ENCODE peak calls at places on chromosomes 12 and 14, in five cellular contexts. L is mammary epithelial cell, U is endodermal cell, K is astrocyte, N is mesenchymal stem cell. P is an unnamed sample. For H3K27me3 and H3K9me3, the result is how much of the 10 kb centered on the place peaks cover.

GRCh38 chr12:93183940-93184663 is 193.6 kb upstream of the NUDT4 start:
- DNase-seq in L (no peak), U (no peak), K (peak), N (peak), P (peak)

GRCh38 chr14:79915411-79915810 is 295.9 kb downstream of the DIO2 start:
- DNase-seq in L (no peak), U (no peak), K (no peak), N (no peak), P (no peak)

GRCh38 chr14:100540141-100540925 is 46.9 kb downstream of the BEGAIN start:
- DNase-seq in L (no peak), U (peak), K (no peak), N (peak), P (no peak)

GRCh38 chr12:70876952-70877351 is 43.6 kb downstream of the PTPRR start:
- DNase-seq in L (peak), U (peak), K (peak), N (no peak), P (peak)

GRCh38 chr12:109027767-109028166 is 6.9 kb upstream of the SVOP start:
- DNase-seq in L (no peak), U (no peak), K (no peak), N (peak), P (peak)

GRCh38 chr12:66144796-66145754 is 14.5 kb upstream of the LLPH start:
- DNase-seq in L (peak), U (peak), K (peak), N (peak), P (peak)

GRCh38 chr12:122836027-122836921 is 1.0 kb downstream of the HIP1R start:
- DNase-seq in L (peak), U (peak), K (no peak), N (peak), P (peak)

GRCh38 chr12:52300796-52301691 is 9.7 kb upstream of the KRT81 start:
- DNase-seq in L (no peak), U (peak), K (no peak), N (peak), P (no peak)

GRCh38 chr12:92775416-92775815 is 72.6 kb downstream of the PLEKHG7 start:
- DNase-seq in L (no peak), U (no peak), K (no peak), N (no peak), P (no peak)

GRCh38 chr14:98144964-98145363 is 1127.0 kb downstream of the BCL11B start:
- DNase-seq in L (peak), U (no peak), K (peak), N (no peak), P (no peak)

GRCh38 chr12:13956060-13956590 is 25.3 kb downstream of the GRIN2B start:
- DNase-seq in L (no peak), U (no peak), K (no peak), N (no peak), P (no peak)

GRCh38 chr14:68800361-68800760 is 7.5 kb upstream of the ZFP36L1 start:
- DNase-seq in L (no peak), U (no peak), K (no peak), N (peak), P (peak)

GRCh38 chr12:110693731-110694130 is 4.8 kb upstream of the HVCN1 start:
- DNase-seq in L (no peak), U (no peak), K (no peak), N (no peak), P (no peak)

GRCh38 chr12:90126125-90126524 is 417.5 kb upstream of the ATP2B1 start:
- DNase-seq in L (no peak), U (no peak), K (peak), N (no peak), P (peak)

GRCh38 chr14:99516156-99517045 is 35.2 kb downstream of the CCNK start:
- DNase-seq in L (no peak), U (peak), K (no peak), N (no peak), P (no peak)

GRCh38 chr12:124921200-124922008 is 7.0 kb upstream of the UBC start:
- DNase-seq in L (peak), U (peak), K (peak), N (peak), P (peak)

GRCh38 chr14:80946187-80946586 is 4.6 kb upstream of the CEP128 start:
- DNase-seq in L (peak), U (no peak), K (no peak), N (no peak), P (no peak)

GRCh38 chr14:85380891-85381290 is 149.1 kb upstream of the FLRT2 start:
- DNase-seq in L (no peak), U (no peak), K (no peak), N (no peak), P (peak)

GRCh38 chr14:53016491-53016890 is 65.6 kb upstream of the FERMT2 start:
- DNase-seq in L (no peak), U (no peak), K (peak), N (no peak), P (peak)

GRCh38 chr14:73467800-73468199 is 9.5 kb upstream of the NUMB start:
- DNase-seq in L (no peak), U (no peak), K (no peak), N (peak), P (no peak)

GRCh38 chr12:80632835-80633234 is 74.6 kb upstream of the MYF6 start:
- DNase-seq in L (peak), U (peak), K (no peak), N (no peak), P (peak)

GRCh38 chr12:13173537-13173936 is 23.0 kb upstream of the EMP1 start:
- DNase-seq in L (peak), U (peak), K (peak), N (peak), P (peak)

GRCh38 chr12:27865421-27865820 is 85.4 kb upstream of the MANSC4 start:
- DNase-seq in L (peak), U (no peak), K (peak), N (peak), P (peak)

GRCh38 chr12:111699-112591 is 45.4 kb downstream of the IQSEC3 start:
- DNase-seq in L (no peak), U (no peak), K (no peak), N (no peak), P (no peak)

GRCh38 chr12:67161322-67161918 is 107.7 kb upstream of the CAND1 start:
- DNase-seq in L (peak), U (peak), K (peak), N (peak), P (peak)

GRCh38 chr14:28652782-28653181 is 113.8 kb upstream of the FOXG1 start:
- DNase-seq in L (peak), U (no peak), K (peak), N (peak), P (peak)

GRCh38 chr12:92987846-92988621 is 58.9 kb upstream of the EEA1 start:
- DNase-seq in L (no peak), U (peak), K (no peak), N (no peak), P (no peak)

GRCh38 chr12:69779928-69780327 is 41.3 kb downstream of the RAB3IP start:
- DNase-seq in L (peak), U (peak), K (peak), N (peak), P (peak)

GRCh38 chr14:100906420-100906819 is 2.9 kb upstream of the RTL1 start:
- DNase-seq in L (no peak), U (peak), K (no peak), N (no peak), P (no peak)

GRCh38 chr12:16474801-16475200 is 127.4 kb downstream of the MGST1 start:
- DNase-seq in L (no peak), U (no peak), K (no peak), N (no peak), P (no peak)

GRCh38 chr14:102516531-102517411 is 7.2 kb upstream of the ANKRD9 start:
- DNase-seq in L (peak), U (peak), K (no peak), N (peak), P (peak)

GRCh38 chr14:77641534-77642341 is 25.3 kb upstream of the SPTLC2 start:
- DNase-seq in L (no peak), U (no peak), K (peak), N (no peak), P (peak)

GRCh38 chr12:47867496-47867941 is 37.3 kb downstream of the VDR start:
- DNase-seq in L (peak), U (no peak), K (peak), N (peak), P (peak)

GRCh38 chr14:54976316-54976715 is 50.6 kb downstream of the WDHD1 start:
- DNase-seq in L (peak), U (no peak), K (peak), N (peak), P (peak)

GRCh38 chr12:2291947-2292346 is 239.2 kb downstream of the CACNA1C start:
- DNase-seq in L (no peak), U (peak), K (no peak), N (no peak), P (no peak)

GRCh38 chr12:57746025-57746424 is 1.2 kb downstream of the TSPAN31 start:
- DNase-seq in L (no peak), U (no peak), K (no peak), N (no peak), P (no peak)
- H3K9ac ChIP-seq in L (no peak), U (no peak), K (no peak), N (peak), P (peak)

GRCh38 chr12:49543221-49543913 is 4.5 kb downstream of the KCNH3 start:
- DNase-seq in L (no peak), U (peak), K (no peak), N (no peak), P (no peak)

GRCh38 chr12:49540229-49541139 is 1.7 kb downstream of the KCNH3 start:
- DNase-seq in L (peak), U (peak), K (no peak), N (no peak), P (no peak)

GRCh38 chr12:49541140-49541861 is 2.5 kb downstream of the KCNH3 start:
- DNase-seq in L (no peak), U (peak), K (no peak), N (no peak), P (no peak)

GRCh38 chr12:49542592-49543160 is 3.8 kb downstream of the KCNH3 start:
- DNase-seq in L (no peak), U (peak), K (no peak), N (no peak), P (no peak)

DNA sequence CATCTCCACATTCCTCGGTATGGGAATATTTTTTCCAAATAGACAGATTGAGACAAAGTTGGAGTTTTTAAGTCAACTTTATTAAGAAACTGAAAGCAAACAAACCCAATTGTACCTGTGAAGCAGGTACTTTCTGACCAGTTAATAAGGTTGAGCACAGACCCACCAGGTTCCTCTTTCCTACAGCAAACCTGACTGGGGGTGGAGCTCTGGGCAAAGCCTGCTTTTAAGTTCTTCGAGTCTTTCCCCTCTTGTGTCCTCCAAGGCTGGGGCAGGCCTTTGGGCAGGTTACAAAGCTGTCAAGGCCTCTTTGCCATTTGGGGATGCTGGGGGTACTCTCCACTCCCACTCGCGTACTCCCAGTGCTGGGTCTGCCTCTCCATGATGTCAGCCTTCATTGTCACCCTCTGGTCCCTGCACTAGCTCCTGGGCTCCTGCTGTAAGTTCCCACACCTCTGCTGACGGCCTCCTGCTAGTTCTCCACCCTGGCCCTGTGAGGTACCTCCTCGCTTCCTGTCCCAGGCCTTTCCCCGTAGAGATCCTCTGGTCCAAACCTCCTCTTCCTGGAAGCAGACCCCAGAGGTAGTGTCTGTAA is 3.2 kb downstream of the KCNH3 start:
- DNase-seq in L (no peak), U (peak), K (no peak), N (no peak), P (no peak)
- H3K27me3 ChIP-seq in L (under half), U (half or more), K (half or more), N (half or more), P (half or more)

DNA sequence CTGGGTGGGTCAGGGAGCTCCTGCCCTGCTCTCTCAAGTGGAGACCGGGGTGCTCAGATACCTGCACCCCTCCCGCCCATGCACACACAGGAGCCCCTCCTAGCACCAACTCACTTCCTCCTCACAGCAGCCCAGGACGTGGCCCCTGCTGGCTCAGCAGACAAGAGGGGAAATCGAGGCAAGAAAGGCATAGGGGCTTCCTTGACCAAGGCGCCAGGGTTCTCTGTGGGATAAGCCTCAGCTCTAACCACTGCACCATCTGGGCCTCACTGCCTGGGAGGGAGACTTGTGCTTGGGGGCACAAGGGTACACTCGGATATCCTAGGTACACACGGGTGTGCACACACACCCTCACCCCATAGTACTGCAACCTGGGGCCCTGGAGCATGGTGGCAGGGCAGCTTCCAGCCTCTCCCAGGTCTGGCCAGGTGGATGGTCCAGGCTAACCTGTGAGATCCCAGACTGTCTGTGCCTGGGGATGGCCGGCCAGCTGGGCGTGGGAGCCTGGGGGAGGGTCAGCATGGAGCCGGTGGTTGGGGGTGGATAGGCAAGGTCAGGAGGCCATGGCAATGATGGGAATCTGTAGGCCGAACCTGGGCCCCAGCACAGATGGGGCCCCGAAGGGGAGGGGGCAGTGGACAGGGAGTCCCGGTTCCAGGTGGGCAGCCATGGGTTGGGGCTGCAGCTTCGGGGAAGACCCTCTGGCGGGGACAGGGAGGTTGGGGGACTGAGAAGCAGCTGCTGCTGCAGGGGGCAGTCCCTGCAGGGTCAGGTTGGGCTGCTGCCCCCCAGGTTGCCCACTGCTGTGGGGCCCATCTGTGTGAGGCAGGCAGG is 312.4 kb downstream of the TMEM121 start:
- DNase-seq in L (no peak), U (no peak), K (no peak), N (no peak), P (no peak)
- H3K9me3 ChIP-seq in L (under half), U (half or more), K (under half), N (under half), P (under half)

GRCh38 chr14:34465069-34465859 is 3.2 kb upstream of the SPTSSA start:
- DNase-seq in L (no peak), U (no peak), K (peak), N (peak), P (no peak)
- H3K9ac ChIP-seq in L (no peak), U (no peak), K (no peak), N (no peak), P (no peak)

P was measured in adipocyte.